ENCODE peak calls at places on chromosomes 11 and 22, in four cellular contexts. D is endodermal cell, L is stomach, G is GM23338. P is an unnamed sample.

GRCh38 chr11:131910491-131911387 is 540.3 kb downstream of the NTM start:
- DNase-seq in D (peak; percentile 81), L (no peak), G (peak; percentile 61), P (no peak)

GRCh38 chr11:44936527-44936926 is 14.2 kb downstream of the TP53I11 start:
- DNase-seq in D (peak; percentile 91), L (peak; percentile 89), G (peak; percentile 90), P (peak; percentile 90)

GRCh38 chr11:46918087-46918751 is at the start of gene LRP4:
- DNase-seq in D (peak; percentile 84), L (peak; percentile 52), G (peak; percentile 73), P (no peak)

GRCh38 chr22:37328017-37328416 is 45.7 kb downstream of the CYTH4 start:
- DNase-seq in D (no peak), L (no peak), G (no peak), P (no peak)

GRCh38 chr11:122804161-122804560 is 34.1 kb upstream of the CRTAM start:
- DNase-seq in D (no peak), L (no peak), G (no peak), P (no peak)

GRCh38 chr11:77206264-77207018 is 78.4 kb downstream of the MYO7A start:
- DNase-seq in D (peak; percentile 40), L (no peak), G (no peak), P (no peak)

GRCh38 chr11:116862101-116862637 is 24.7 kb upstream of the APOA1 start:
- DNase-seq in D (no peak), L (no peak), G (no peak), P (no peak)

GRCh38 chr11:126978155-126978554 is 22.4 kb downstream of the KIRREL3 start:
- DNase-seq in D (peak; percentile 58), L (no peak), G (peak; percentile 89), P (no peak)

GRCh38 chr11:113991718-113992458 is 17.0 kb downstream of the HTR3A start:
- DNase-seq in D (no peak), L (no peak), G (no peak), P (no peak)

GRCh38 chr11:12496181-12497025 is 119.0 kb downstream of the PARVA start:
- DNase-seq in D (peak; percentile 66), L (no peak), G (peak; percentile 27), P (no peak)

GRCh38 chr22:45069925-45070324 is 60.1 kb upstream of the PHF21B start:
- DNase-seq in D (no peak), L (no peak), G (no peak), P (no peak)

GRCh38 chr11:60763692-60764369 is 7.2 kb downstream of the MS4A15 start:
- DNase-seq in D (no peak), L (no peak), G (no peak), P (no peak)

GRCh38 chr22:19295733-19296132 is 4.2 kb upstream of the CLTCL1 start:
- DNase-seq in D (no peak), L (no peak), G (no peak), P (no peak)

GRCh38 chr22:31537019-31537535 is 40.7 kb downstream of the SFI1 start:
- DNase-seq in D (no peak), L (no peak), G (no peak), P (no peak)

GRCh38 chr22:17767236-17768065 is 6.8 kb downstream of the BID start:
- DNase-seq in D (no peak), L (no peak), G (no peak), P (no peak)

GRCh38 chr22:50184541-50185383 is 951 bp upstream of the TRABD start:
- DNase-seq in D (peak; percentile 76), L (no peak), G (peak; percentile 61), P (no peak)

GRCh38 chr11:34154059-34154875 is 48.8 kb downstream of the NAT10 start:
- DNase-seq in D (no peak), L (no peak), G (no peak), P (no peak)

GRCh38 chr11:11662578-11662977 is 40.8 kb upstream of the GALNT18 start:
- DNase-seq in D (no peak), L (no peak), G (no peak), P (no peak)

GRCh38 chr11:130775306-130776043 is 140.8 kb downstream of the SNX19 start:
- DNase-seq in D (no peak), L (no peak), G (no peak), P (no peak)

GRCh38 chr11:96063053-96063452 is 139.1 kb upstream of the MTMR2 start:
- DNase-seq in D (no peak), L (no peak), G (no peak), P (no peak)

GRCh38 chr11:45176996-45177395 is 30.6 kb downstream of the PRDM11 start:
- DNase-seq in D (no peak), L (peak; percentile 40), G (no peak), P (no peak)

GRCh38 chr11:118572914-118573550 is 823 bp downstream of the ARCN1 start:
- DNase-seq in D (peak; percentile 50), L (no peak), G (peak; percentile 12), P (no peak)

GRCh38 chr11:28176231-28176853 is 68.2 kb downstream of the METTL15 start:
- DNase-seq in D (no peak), L (no peak), G (no peak), P (no peak)

GRCh38 chr11:64931290-64931689 is 4.4 kb downstream of the GPHA2 start:
- DNase-seq in D (no peak), L (no peak), G (no peak), P (no peak)

GRCh38 chr11:17838102-17838501 is 103.5 kb downstream of the KCNC1 start:
- DNase-seq in D (no peak), L (no peak), G (no peak), P (no peak)

GRCh38 chr22:17285661-17286060 is 66.4 kb upstream of the ADA2 start:
- DNase-seq in D (no peak), L (no peak), G (no peak), P (no peak)

GRCh38 chr11:102121329-102121728 is 11.1 kb downstream of the YAP1 start:
- DNase-seq in D (no peak), L (no peak), G (no peak), P (no peak)

GRCh38 chr11:102118937-102119336 is 8.7 kb downstream of the YAP1 start:
- DNase-seq in D (peak; percentile 70), L (no peak), G (peak; percentile 46), P (no peak)

GRCh38 chr11:102117472-102118113 is 7.3 kb downstream of the YAP1 start:
- DNase-seq in D (no peak), L (no peak), G (no peak), P (no peak)

GRCh38 chr11:102120006-102120405 is 9.8 kb downstream of the YAP1 start:
- DNase-seq in D (no peak), L (no peak), G (peak; percentile 21), P (no peak)

GRCh38 chr11:102120437-102120935 is 10.2 kb downstream of the YAP1 start:
- DNase-seq in D (no peak), L (no peak), G (peak; percentile 40), P (no peak)
- H3K4me1 ChIP-seq in D (peaks cover 26% of the 10 kb centered on the region), L (peaks cover 63% of the 10 kb centered on the region), G (peaks cover 58% of the 10 kb centered on the region), P (peaks cover 44% of the 10 kb centered on the region)

DNA sequence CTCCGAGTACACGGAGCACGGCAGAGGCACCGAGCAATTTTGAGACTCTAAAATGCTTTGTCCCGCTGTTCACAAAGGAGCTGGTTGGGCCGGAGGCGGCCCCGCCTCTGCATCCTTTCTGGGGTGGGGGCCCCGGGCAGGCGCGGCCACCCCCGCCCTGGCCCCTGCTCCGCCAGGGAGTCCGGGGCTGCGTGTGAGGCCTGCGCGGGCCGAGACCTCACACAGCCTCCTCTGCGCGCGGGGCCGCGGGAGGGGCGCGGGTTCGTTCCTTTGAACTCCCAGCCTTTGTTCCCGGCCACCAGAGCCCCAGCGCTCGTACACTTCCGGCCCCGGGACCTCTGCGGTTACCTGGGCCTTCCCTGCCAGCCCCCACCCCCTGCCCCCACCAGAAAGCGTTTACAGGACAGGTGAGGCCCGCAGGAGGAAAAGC is 1.6 kb downstream of the FGF19 start:
- DNase-seq in D (peak; percentile 83), L (no peak), G (peak; percentile 93), P (no peak)
- H3K4me3 ChIP-seq in D (no peak overlapping the region), L (no peak overlapping the region), G (peak overlapping the region; percentile 85), P (no peak overlapping the region)

DNA sequence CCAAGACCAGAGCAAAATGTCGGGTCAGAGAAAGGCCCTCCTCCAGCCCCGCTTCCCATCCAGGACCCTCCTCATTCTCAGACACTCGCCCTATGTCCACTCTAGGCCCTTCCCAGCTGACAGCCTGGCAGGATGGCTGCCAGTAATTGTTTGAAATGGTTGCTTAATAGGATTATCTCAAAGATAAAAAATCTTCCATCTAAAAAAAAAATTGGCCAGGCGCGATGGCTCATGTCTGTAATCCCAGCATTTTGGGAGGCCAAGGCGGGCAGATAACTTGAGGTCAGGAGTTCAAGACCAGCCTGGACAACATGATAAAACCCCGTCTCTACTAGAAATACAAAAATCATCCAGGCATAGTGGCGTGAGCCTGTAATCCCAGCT is 32.4 kb downstream of the SCGB1A1 start:
- DNase-seq in D (no peak), L (no peak), G (no peak), P (no peak)
- H3K4me1 ChIP-seq in D (no peaks in the 10 kb centered on the region), L (peaks cover 4% of the 10 kb centered on the region), G (no peaks in the 10 kb centered on the region), P (no peaks in the 10 kb centered on the region)

GRCh38 chr11:58968251-58968711 is 29.0 kb downstream of the GLYATL1 start:
- DNase-seq in D (peak; percentile 61), L (peak; percentile 28), G (peak; percentile 66), P (no peak)

GRCh38 chr11:58958500-58958899 is 19.2 kb downstream of the GLYATL1 start:
- DNase-seq in D (peak; percentile 75), L (peak; percentile 57), G (peak; percentile 73), P (no peak)

GRCh38 chr11:58957922-58958321 is 18.6 kb downstream of the GLYATL1 start:
- DNase-seq in D (no peak), L (no peak), G (no peak), P (no peak)

GRCh38 chr11:58965246-58965985 is 26.1 kb downstream of the GLYATL1 start:
- DNase-seq in D (no peak), L (no peak), G (no peak), P (no peak)

GRCh38 chr11:58963551-58964075 is 24.3 kb downstream of the GLYATL1 start:
- DNase-seq in D (peak; percentile 93), L (peak; percentile 33), G (peak; percentile 97), P (no peak)
- H3K4me3 ChIP-seq in D (no peak overlapping the region), L (peak overlapping the region; percentile 20), G (peak overlapping the region; percentile 52), P (no peak overlapping the region)

GRCh38 chr11:48005878-48006277 is 25.5 kb downstream of the PTPRJ start:
- DNase-seq in D (peak; percentile 63), L (no peak), G (no peak), P (no peak)
- H3K4me1 ChIP-seq in D (peaks cover 5% of the 10 kb centered on the region), L (peaks cover 74% of the 10 kb centered on the region), G (peaks cover 17% of the 10 kb centered on the region), P (peaks cover 41% of the 10 kb centered on the region)

GRCh38 chr11:70251583-70252285 is 18.8 kb upstream of the PPFIA1 start:
- DNase-seq in D (no peak), L (no peak), G (peak; percentile 33), P (no peak)

GRCh38 chr11:70250876-70251275 is 19.6 kb upstream of the PPFIA1 start:
- DNase-seq in D (no peak), L (no peak), G (no peak), P (no peak)

GRCh38 chr11:70247710-70248072 is 22.8 kb upstream of the PPFIA1 start:
- DNase-seq in D (no peak), L (peak; percentile 44), G (no peak), P (no peak)

GRCh38 chr11:70255717-70256116 is 14.8 kb upstream of the PPFIA1 start:
- DNase-seq in D (no peak), L (no peak), G (no peak), P (no peak)

DNA sequence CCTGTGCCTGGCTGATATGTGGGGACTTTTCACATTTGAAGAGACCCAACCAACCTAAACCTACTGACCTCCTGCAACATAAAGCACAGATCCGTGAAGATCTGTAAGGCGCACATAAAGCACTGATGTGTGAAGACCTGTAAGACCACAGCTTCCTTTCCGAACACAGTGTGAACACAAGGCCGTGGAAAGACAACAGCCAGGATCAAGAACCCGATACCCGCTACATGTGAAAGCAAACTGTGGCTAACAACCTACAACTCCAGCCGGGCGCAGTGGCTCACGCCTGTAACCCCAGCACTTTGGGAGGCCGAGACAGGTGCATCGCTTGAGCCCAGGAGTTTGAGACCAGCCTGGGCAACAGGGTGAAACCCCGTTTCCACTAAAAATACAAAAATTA is 17.6 kb upstream of the PPFIA1 start:
- DNase-seq in D (no peak), L (no peak), G (no peak), P (no peak)
- H3K4me3 ChIP-seq in D (no peak overlapping the region), L (no peak overlapping the region), G (no peak overlapping the region), P (no peak overlapping the region)

P was measured in right atrium auricular region.